ENCODE peak calls at places on chromosomes 13 and 19, in seven cellular contexts. E, A, H, T, J, M and W are unnamed samples. For H3K4me1 and H3K9me3, the result is how much of the 10 kb centered on the place peaks cover.

GRCh38 chr13:20101467-20102316 is 59.2 kb downstream of the GJA3 start:
- DNase-seq in A (no peak), J (no peak), E (no peak), M (no peak), H (no peak), T (no peak), W (no peak)

GRCh38 chr13:114065926-114066774 is 66.3 kb downstream of the RASA3 start:
- DNase-seq in H (no peak), T (no peak), J (no peak), E (no peak), A (no peak), M (no peak), W (no peak)

GRCh38 chr13:75452564-75452963 is 29.4 kb downstream of the TBC1D4 start:
- DNase-seq in H (no peak), T (no peak), J (no peak), E (no peak), A (no peak), M (no peak), W (no peak)

GRCh38 chr19:13064092-13064489 is 38.6 kb downstream of the LYL1 start:
- DNase-seq in E (no peak), J (no peak), H (no peak), A (no peak), M (no peak), T (no peak), W (no peak)

GRCh38 chr19:41218615-41219507 is at the start of gene AXL:
- DNase-seq in H (no peak), A (no peak), E (peak), M (peak), T (no peak), J (peak), W (no peak)

GRCh38 chr13:105991622-105992254 is 543.7 kb downstream of the EFNB2 start:
- DNase-seq in J (no peak), A (no peak), E (peak), M (no peak), H (no peak), T (peak), W (no peak)

GRCh38 chr13:57784633-57785032 is 153.1 kb downstream of the PCDH17 start:
- DNase-seq in J (no peak), H (no peak), E (no peak), M (no peak), A (no peak), T (no peak), W (no peak)

GRCh38 chr13:113105032-113105993 is at the start of gene F7:
- DNase-seq in E (peak), H (no peak), M (no peak), A (no peak), T (no peak), J (no peak), W (peak)

GRCh38 chr13:30112602-30113435 is 194.5 kb downstream of the KATNAL1 start:
- DNase-seq in E (peak), J (peak), T (peak), H (peak), M (no peak), A (no peak), W (peak)

GRCh38 chr19:30870861-30871260 is 478.4 kb downstream of the TSHZ3 start:
- DNase-seq in A (no peak), T (no peak), E (peak), H (no peak), J (no peak), M (no peak), W (no peak)

GRCh38 chr19:46759817-46760333 is 13.6 kb upstream of the STRN4 start:
- DNase-seq in M (no peak), H (no peak), E (no peak), J (no peak), A (no peak), T (no peak), W (no peak)

GRCh38 chr13:28718538-28719226 is at the start of gene SLC46A3:
- DNase-seq in A (peak), E (peak), M (peak), T (peak), H (peak), J (peak), W (peak)

GRCh38 chr13:107322228-107322627 is 754.3 kb upstream of the ARGLU1 start:
- DNase-seq in M (no peak), A (no peak), T (no peak), E (no peak), J (no peak), H (no peak), W (no peak)

GRCh38 chr19:38003427-38004099 is 96.6 kb downstream of the SIPA1L3 start:
- DNase-seq in M (peak), J (no peak), H (no peak), A (no peak), E (peak), T (peak), W (peak)

GRCh38 chr13:40565282-40566148 is 100.9 kb downstream of the FOXO1 start:
- DNase-seq in A (no peak), J (no peak), M (no peak), E (no peak), H (no peak), T (no peak), W (no peak)
- H3K4me1 ChIP-seq in A (half or more), J (under half), M (under half), E (half or more), H (half or more), T (under half), W (under half)

GRCh38 chr13:39527961-39528720 is 74.9 kb downstream of the LHFPL6 start:
- DNase-seq in H (no peak), J (peak), E (no peak), M (no peak), T (no peak), A (no peak), W (no peak)
- H3K4me3 ChIP-seq in H (no peak), J (no peak), E (no peak), M (peak), T (no peak), A (no peak), W (no peak)

DNA sequence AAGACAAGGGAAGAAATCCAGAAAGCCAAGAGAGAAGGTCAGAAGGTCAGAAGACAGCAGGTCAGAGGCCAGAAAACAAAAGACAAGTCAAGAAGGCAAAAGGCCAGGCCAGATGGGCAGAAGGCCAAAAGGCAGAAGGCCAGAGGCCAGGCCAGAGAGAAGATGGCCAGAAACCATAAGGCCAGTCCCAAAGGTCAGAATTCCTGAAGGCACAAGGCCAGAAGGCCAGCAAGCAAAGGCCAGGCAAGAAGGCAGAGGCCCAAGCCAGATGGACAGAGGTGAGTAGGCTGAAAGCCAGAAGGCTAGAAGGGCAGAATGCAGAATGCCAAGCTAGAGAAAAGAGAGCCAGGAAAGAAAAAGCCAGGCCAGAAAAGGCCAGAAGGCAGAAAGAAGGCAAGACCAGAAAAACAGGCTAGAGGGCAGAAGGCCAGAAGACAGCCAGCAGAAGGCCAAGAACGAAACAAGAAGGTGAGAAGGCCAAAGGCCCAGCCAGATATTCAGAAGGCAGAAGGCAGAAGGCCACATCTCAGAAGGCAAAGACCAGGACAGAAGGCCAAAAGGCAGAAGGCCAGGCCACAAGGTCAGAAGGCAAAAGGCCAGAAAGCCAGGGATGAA is 186.3 kb downstream of the TUBA3C start:
- DNase-seq in E (peak), H (no peak), M (no peak), J (no peak), T (peak), A (no peak), W (no peak)
- H3K9me3 ChIP-seq in E (under half), H (under half), M (under half), J (under half), T (under half), A (under half), W (under half)

DNA sequence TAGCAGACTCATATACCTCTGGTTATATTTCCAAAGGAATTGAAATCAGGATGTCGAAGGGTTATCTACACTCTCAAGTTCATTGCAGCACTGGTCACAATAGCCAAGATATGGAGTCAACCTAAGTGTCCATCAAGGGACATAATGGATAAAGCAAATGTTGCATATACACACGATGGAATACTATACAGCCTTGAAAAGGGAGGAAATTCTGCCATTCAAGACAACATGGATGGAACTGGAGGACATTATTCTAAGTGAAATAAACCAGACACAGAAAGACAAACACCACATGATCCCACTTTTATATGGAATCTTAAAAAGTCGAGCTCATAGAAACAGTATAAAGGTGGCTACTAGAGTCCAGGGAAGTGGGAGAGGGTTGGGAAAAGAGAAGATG is 13.6 kb upstream of the ERCC1 start:
- DNase-seq in J (no peak), A (no peak), H (no peak), E (no peak), M (no peak), T (no peak), W (no peak)
- H3K4me1 ChIP-seq in J (under half), A (under half), H (under half), E (under half), M (under half), T (under half), W (under half)

GRCh38 chr13:91398413-91399188 is at the start of gene GPC5:
- DNase-seq in A (no peak), T (peak), J (peak), E (peak), M (peak), H (peak), W (peak)

GRCh38 chr13:91397595-91397994 is 826 bp upstream of the GPC5 start:
- DNase-seq in A (no peak), M (no peak), T (no peak), E (no peak), H (no peak), J (no peak), W (no peak)

GRCh38 chr13:91400094-91400462 is 1.7 kb downstream of the GPC5 start:
- DNase-seq in H (no peak), M (no peak), E (no peak), T (no peak), J (no peak), A (no peak), W (no peak)

GRCh38 chr13:91401916-91402315 is 3.5 kb downstream of the GPC5 start:
- DNase-seq in T (no peak), M (no peak), A (no peak), E (no peak), J (no peak), H (no peak), W (no peak)

DNA sequence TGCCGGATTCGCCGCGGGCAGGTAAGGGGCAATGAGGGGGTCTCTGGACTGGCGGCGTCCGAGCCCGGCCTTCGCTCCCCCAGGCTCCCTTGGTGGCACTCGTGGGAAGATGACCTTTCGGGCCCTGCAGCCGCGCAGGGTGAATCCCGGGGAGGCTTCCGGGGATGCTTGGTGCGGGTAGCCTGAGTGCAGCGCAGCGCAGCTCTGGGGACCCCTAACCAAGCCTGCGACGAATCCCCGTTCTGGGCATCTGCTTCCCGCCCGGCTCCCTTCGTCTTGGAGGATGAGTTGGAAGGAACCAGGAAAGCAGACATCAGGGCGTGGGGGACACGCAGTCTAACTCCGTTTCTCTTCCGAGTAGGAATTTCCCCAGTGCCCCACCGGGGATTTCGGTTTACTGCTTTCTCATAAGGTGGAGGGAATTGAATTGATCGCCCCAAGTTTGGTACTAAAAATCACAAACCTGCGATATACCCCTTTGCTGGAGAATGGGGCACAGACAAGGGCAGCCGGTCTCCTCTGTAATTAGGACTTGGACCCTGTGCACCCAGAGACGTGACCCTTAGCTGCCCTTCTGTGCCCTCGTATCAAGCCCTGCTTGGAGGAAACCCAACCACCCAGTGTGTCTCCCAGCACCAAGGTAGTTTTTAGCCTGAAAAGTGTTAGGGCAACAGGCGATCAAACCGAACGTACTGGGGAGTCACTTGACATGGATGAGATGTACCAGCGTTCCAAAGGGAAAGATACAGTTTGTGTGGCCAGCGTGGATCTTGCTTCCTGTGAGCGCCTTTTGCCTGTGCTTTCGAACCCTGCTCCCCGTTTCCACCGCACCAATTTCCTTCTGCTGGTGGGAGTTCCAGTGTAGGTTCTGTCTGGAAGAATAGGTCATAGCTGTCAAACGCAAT is 1.0 kb downstream of the GPC5 start:
- DNase-seq in J (no peak), A (no peak), E (no peak), H (no peak), M (no peak), T (no peak), W (no peak)
- H3K4me3 ChIP-seq in J (no peak), A (peak), E (no peak), H (peak), M (peak), T (peak), W (peak)